ENCODE peak calls at places on chromosome 14, in eight cellular contexts. S, Q, T, V, G, O, K and A are unnamed samples. For H3K4me1, the result is how much of the 10 kb centered on the place peaks cover.

GRCh38 chr14:70011098-70011497 is 131.9 kb downstream of the SMOC1 start:
- DNase-seq in S (no peak), Q (no peak), T (no peak), V (no peak), G (no peak), O (no peak), K (no peak), A (no peak)

GRCh38 chr14:20757963-20758362 is 10.2 kb upstream of the EDDM3B start:
- DNase-seq in S (peak), Q (no peak), T (peak), V (no peak), G (peak), O (no peak), K (peak), A (no peak)

GRCh38 chr14:87615822-87616679 is 376.9 kb downstream of the GALC start:
- DNase-seq in S (no peak), Q (no peak), T (peak), V (no peak), G (peak), O (no peak), K (peak), A (peak)

GRCh38 chr14:49971156-49972141 is 78.6 kb downstream of the ARF6 start:
- DNase-seq in S (no peak), Q (no peak), T (no peak), V (peak), G (peak), O (peak), K (no peak), A (no peak)

GRCh38 chr14:97380539-97380941 is 583.4 kb downstream of the VRK1 start:
- DNase-seq in S (no peak), Q (no peak), T (no peak), V (no peak), G (no peak), O (no peak), K (no peak), A (no peak)

GRCh38 chr14:94827711-94828505 is 58.0 kb upstream of the GSC start:
- DNase-seq in S (no peak), Q (no peak), T (peak), V (no peak), G (no peak), O (no peak), K (no peak), A (peak)

GRCh38 chr14:20191396-20191795 is 700 bp downstream of the OR11G2 start:
- DNase-seq in S (no peak), Q (no peak), T (no peak), V (no peak), G (no peak), O (no peak), K (no peak), A (no peak)

GRCh38 chr14:29868000-29868399 is 59.6 kb downstream of the PRKD1 start:
- DNase-seq in S (no peak), Q (no peak), T (no peak), V (no peak), G (peak), O (no peak), K (no peak), A (no peak)

GRCh38 chr14:77026166-77026929 is 2.2 kb downstream of the IRF2BPL start:
- DNase-seq in S (peak), Q (no peak), T (no peak), V (no peak), G (peak), O (no peak), K (peak), A (peak)

GRCh38 chr14:47150267-47150666 is 498.7 kb upstream of the RPL10L start:
- DNase-seq in S (no peak), Q (no peak), T (no peak), V (no peak), G (no peak), O (no peak), K (no peak), A (no peak)

GRCh38 chr14:24662753-24663152 is 28.8 kb upstream of the GZMB start:
- DNase-seq in S (no peak), Q (no peak), T (peak), V (no peak), G (no peak), O (no peak), K (no peak), A (no peak)

GRCh38 chr14:22526744-22527143 is 62.3 kb downstream of the DAD1 start:
- DNase-seq in S (no peak), Q (no peak), T (no peak), V (no peak), G (no peak), O (no peak), K (no peak), A (no peak)

GRCh38 chr14:22523283-22523682 is 65.7 kb downstream of the DAD1 start:
- DNase-seq in S (no peak), Q (no peak), T (no peak), V (no peak), G (no peak), O (no peak), K (no peak), A (no peak)

GRCh38 chr14:22526210-22526609 is 62.8 kb downstream of the DAD1 start:
- DNase-seq in S (no peak), Q (no peak), T (no peak), V (no peak), G (no peak), O (no peak), K (no peak), A (no peak)

GRCh38 chr14:22524784-22525161 is 64.3 kb downstream of the DAD1 start:
- DNase-seq in S (no peak), Q (no peak), T (no peak), V (no peak), G (no peak), O (no peak), K (no peak), A (no peak)

GRCh38 chr14:22524105-22524783 is 64.8 kb downstream of the DAD1 start:
- DNase-seq in S (no peak), Q (no peak), T (no peak), V (no peak), G (no peak), O (no peak), K (no peak), A (no peak)
- H3K4me1 ChIP-seq in S (under half), Q (under half), T (under half), V (half or more), G (under half), O (half or more), K (under half), A (under half)

GRCh38 chr14:52455291-52456088 is 96.8 kb downstream of the TXNDC16 start:
- DNase-seq in S (no peak), Q (no peak), T (no peak), V (no peak), G (no peak), O (no peak), K (no peak), A (no peak)

GRCh38 chr14:52464175-52464574 is 88.1 kb downstream of the TXNDC16 start:
- DNase-seq in S (no peak), Q (no peak), T (no peak), V (no peak), G (peak), O (no peak), K (no peak), A (no peak)

GRCh38 chr14:52461721-52462120 is 90.6 kb downstream of the TXNDC16 start:
- DNase-seq in S (no peak), Q (no peak), T (no peak), V (no peak), G (no peak), O (no peak), K (no peak), A (no peak)

GRCh38 chr14:52463375-52463774 is 88.9 kb downstream of the TXNDC16 start:
- DNase-seq in S (no peak), Q (no peak), T (no peak), V (no peak), G (no peak), O (no peak), K (no peak), A (no peak)

DNA sequence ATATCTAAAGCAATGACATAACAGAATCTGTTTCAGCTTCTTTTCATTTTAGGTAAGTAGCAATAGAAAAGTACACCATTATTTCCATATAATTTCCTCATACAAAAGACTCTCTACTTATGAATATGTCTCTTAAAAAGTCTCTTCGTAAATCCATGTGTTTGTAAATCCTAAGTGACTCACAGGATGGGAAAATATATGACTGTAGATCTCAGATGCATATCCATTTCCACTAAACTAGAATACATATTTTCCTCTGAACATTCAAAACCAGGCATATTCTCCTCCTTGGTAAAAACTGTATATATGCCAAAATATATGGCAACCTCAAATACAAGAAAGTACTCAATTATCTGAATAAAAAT is 93.6 kb downstream of the TXNDC16 start:
- DNase-seq in S (no peak), Q (no peak), T (no peak), V (no peak), G (no peak), O (no peak), K (no peak), A (no peak)
- H3K27ac ChIP-seq in S (no peak), Q (no peak), T (no peak), V (no peak), G (no peak), O (no peak), K (no peak), A (no peak)

DNA sequence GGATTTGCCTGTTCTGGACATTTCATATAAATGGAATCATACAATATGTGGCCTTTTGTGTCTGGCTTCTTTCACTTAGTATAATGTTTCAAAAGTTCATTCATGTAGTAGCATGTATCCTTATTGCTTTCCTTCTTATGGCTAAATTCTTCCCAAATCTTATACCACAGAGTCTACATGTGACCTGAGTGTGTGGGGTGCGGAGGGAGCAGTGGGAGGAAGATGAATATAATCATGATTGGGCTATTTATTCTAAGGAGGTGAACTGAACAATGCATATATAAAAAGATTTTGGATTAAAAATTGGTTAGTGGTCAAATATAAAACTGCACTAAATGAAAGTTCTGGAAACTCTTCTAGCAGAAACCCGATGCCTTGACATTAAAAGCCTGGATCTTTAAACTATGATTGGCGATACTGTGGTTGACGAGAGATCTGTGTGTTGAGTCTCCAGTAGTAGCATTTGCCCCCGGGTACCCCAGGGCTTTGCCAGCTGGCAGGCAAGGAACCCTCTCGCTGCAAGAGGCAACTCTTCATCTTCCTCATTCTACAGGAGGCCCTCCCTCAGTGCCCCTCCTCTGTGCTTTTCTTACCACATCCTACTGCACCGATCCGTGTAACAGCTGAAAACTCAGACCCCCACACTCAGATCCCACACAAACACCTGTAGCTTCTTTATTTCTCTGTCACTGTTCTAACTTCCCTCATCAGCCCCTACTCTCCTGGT is 2.6 kb downstream of the CYP46A1 start:
- DNase-seq in S (no peak), Q (no peak), T (no peak), V (no peak), G (no peak), O (no peak), K (no peak), A (no peak)
- H3K4me1 ChIP-seq in S (under half), Q (under half), T (under half), V (under half), G (under half), O (under half), K (under half), A (under half)

GRCh38 chr14:67886221-67886620 is 66.6 kb downstream of the RAD51B start:
- DNase-seq in S (no peak), Q (no peak), T (no peak), V (no peak), G (no peak), O (no peak), K (no peak), A (no peak)
- H3K27ac ChIP-seq in S (no peak), Q (no peak), T (no peak), V (no peak), G (no peak), O (no peak), K (no peak), A (peak)

DNA sequence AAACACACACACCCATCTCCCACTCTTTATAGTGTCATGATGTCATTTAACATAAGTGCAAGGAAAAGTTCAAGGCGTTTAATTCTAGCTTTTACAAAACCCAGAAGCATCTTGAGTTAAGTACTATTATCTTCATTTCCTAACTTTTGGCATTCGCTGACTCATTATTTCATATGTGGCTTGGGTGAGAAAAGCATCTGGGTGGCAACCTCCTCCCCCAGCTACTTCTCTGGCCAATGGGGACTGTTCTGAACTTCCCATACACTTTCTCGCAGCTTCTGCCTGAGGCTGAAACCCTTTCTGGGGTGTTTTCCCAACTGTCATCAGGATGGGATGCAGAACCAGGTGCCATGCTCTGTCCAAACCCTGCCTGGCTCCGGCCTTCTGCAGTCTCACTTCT is 2.8 kb upstream of the MARK3 start:
- DNase-seq in S (no peak), Q (no peak), T (no peak), V (no peak), G (peak), O (no peak), K (no peak), A (no peak)
- H3K4me1 ChIP-seq in S (under half), Q (under half), T (under half), V (under half), G (under half), O (under half), K (under half), A (under half)

DNA sequence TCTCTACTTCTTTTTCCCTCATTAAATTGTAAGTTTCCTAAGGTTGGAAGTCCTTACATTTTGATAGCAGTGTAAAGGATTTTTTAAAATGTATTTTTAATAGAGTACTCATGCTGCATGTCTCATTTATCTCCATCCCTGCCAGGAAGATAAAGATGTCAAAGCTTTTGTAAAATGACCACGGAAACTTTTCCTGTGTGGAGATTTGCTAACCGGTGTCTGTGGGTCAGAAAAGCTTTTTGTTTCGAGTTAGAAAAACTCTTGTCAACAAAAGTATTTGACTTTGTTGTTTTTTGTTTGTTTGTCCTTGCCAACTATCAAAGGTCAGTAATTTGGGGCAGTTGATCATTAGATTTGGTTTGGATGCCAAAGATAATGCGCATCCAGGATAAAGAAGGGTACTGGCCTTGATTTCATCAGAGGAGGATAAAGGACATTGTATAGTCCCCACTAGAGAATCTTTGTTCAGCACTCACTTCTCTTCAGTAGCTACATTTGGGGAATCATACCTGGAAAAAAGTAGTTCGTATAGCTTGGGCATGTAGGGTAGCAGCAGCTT is 156.8 kb upstream of the HIF1A start:
- DNase-seq in S (no peak), Q (no peak), T (no peak), V (no peak), G (no peak), O (no peak), K (no peak), A (no peak)
- H3K27ac ChIP-seq in S (peak), Q (peak), T (no peak), V (no peak), G (no peak), O (no peak), K (no peak), A (peak)

GRCh38 chr14:73823339-73823885 is 28.2 kb upstream of the PTGR2 start:
- DNase-seq in S (no peak), Q (no peak), T (no peak), V (no peak), G (no peak), O (no peak), K (no peak), A (no peak)
- H3K4me1 ChIP-seq in S (under half), Q (under half), T (under half), V (under half), G (under half), O (under half), K (under half), A (under half)

DNA sequence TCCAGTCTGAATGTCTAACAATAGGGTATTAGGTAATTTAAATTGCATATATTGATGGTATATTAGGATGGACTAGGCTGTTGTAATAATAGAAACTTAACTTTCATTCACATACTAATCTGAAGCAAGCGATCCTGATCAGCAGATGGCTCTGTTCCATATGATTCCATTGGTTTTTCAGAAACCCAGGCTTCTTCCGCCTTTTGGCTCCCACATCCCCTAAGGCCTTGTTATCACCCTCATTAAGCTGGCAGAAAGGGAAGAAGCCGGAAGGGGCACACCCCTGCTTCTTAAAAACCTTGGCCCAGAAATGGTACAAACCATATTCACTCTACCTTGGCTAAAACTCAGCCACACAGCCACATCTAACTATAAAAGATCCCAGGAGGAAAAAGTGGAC is 329.2 kb downstream of the PCNX1 start:
- DNase-seq in S (no peak), Q (no peak), T (no peak), V (no peak), G (peak), O (no peak), K (peak), A (no peak)
- H3K27ac ChIP-seq in S (no peak), Q (peak), T (no peak), V (no peak), G (peak), O (no peak), K (peak), A (no peak)

GRCh38 chr14:105484997-105485393 is 1.7 kb upstream of the CRIP1 start:
- DNase-seq in S (no peak), Q (no peak), T (no peak), V (no peak), G (no peak), O (no peak), K (no peak), A (no peak)
- H3K4me1 ChIP-seq in S (half or more), Q (half or more), T (half or more), V (under half), G (under half), O (half or more), K (under half), A (half or more)

GRCh38 chr14:68239988-68240387 is 420.4 kb downstream of the RAD51B start:
- DNase-seq in S (no peak), Q (no peak), T (no peak), V (no peak), G (no peak), O (no peak), K (no peak), A (no peak)

GRCh38 chr14:68241862-68242490 is 422.4 kb downstream of the RAD51B start:
- DNase-seq in S (no peak), Q (no peak), T (no peak), V (no peak), G (no peak), O (no peak), K (no peak), A (no peak)

GRCh38 chr14:68240388-68240787 is 420.8 kb downstream of the RAD51B start:
- DNase-seq in S (no peak), Q (no peak), T (no peak), V (no peak), G (no peak), O (no peak), K (no peak), A (no peak)

GRCh38 chr14:68236525-68236924 is 416.9 kb downstream of the RAD51B start:
- DNase-seq in S (no peak), Q (no peak), T (no peak), V (no peak), G (no peak), O (no peak), K (no peak), A (no peak)

DNA sequence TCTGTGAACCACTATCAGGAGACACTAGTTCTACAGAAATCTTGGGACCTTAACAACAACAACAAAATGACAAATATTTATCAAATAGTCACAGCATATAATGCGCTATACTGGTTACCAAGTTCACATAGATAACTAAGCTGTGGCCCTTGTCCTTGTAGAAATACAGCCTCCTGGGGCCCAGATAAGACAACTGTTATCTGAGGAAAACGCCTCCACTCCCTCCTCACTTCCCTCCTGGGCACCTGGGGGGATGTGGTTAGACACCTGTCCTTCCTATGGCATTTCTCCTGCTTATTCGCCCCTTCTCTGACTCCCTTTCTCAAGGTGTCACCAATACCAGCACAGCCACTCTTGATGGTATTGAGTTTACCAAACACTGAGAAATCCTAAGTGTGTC is 419.4 kb downstream of the RAD51B start:
- DNase-seq in S (no peak), Q (no peak), T (no peak), V (no peak), G (no peak), O (no peak), K (no peak), A (no peak)
- H3K27ac ChIP-seq in S (no peak), Q (no peak), T (no peak), V (no peak), G (no peak), O (no peak), K (no peak), A (no peak)